ENCODE peak calls at places on chromosomes 4 and X, in ten cellular contexts. R is GM12865; D is EL; Y is T-helper 2 cell; E is AG08395; S is foreskin fibroblast; T is T-helper 22 cell; W is D341Med; F is NCI-H524; A is stimulated activated effector memory CD8-positive, alpha-beta T cell treated with anti-CD3 and anti-CD28 coated beads, Interleukin-12 subunit alpha, Interleukin-12 subunit beta, amount 100 ng/mL, for 72 hours. G is an unnamed sample.
A peak's percentile ranks its signal among the peaks of the same experiment; 100 is the strongest.

GRCh38 chr4:182289809-182290208 is 46.6 kb downstream of the TENM3 start:
- DNase-seq in R (no peak), D (no peak), Y (no peak), E (no peak), S (no peak), T (no peak), W (no peak), F (no peak), A (no peak), G (no peak)

GRCh38 chr4:2791518-2792395 is 1.1 kb upstream of the SH3BP2 start:
- DNase-seq in R (peak; percentile 0), D (no peak), Y (no peak), E (no peak), S (no peak), T (no peak), W (no peak), F (no peak), A (peak; percentile 2), G (no peak)

GRCh38 chr4:41653523-41653922 is 95.0 kb downstream of the PHOX2B start:
- DNase-seq in R (no peak), D (no peak), Y (no peak), E (no peak), S (no peak), T (no peak), W (no peak), F (no peak), A (no peak), G (no peak)

GRCh38 chr4:6701371-6701770 is 7.7 kb downstream of the S100P start:
- DNase-seq in R (no peak), D (no peak), Y (peak; percentile 32), E (no peak), S (no peak), T (no peak), W (no peak), F (no peak), A (no peak), G (no peak)

GRCh38 chr4:10441512-10441911 is 15.7 kb downstream of the ZNF518B start:
- DNase-seq in R (no peak), D (no peak), Y (no peak), E (no peak), S (no peak), T (no peak), W (no peak), F (no peak), A (no peak), G (no peak)

GRCh38 chr4:117641519-117641918 is 392.8 kb upstream of the NDST3 start:
- DNase-seq in R (no peak), D (no peak), Y (no peak), E (no peak), S (no peak), T (no peak), W (no peak), F (no peak), A (no peak), G (no peak)

GRCh38 chr4:78809295-78809694 is 33.1 kb downstream of the BMP2K start:
- DNase-seq in R (no peak), D (no peak), Y (no peak), E (no peak), S (no peak), T (no peak), W (no peak), F (no peak), A (no peak), G (no peak)

GRCh38 chrX:130060122-130061069 is 49.9 kb downstream of the ELF4 start:
- DNase-seq in R (peak; percentile 82), D (peak; percentile 69), Y (peak; percentile 72), E (peak; percentile 86), S (peak; percentile 48), T (peak; percentile 55), W (peak; percentile 94), F (peak; percentile 58), A (peak; percentile 93), G (no peak)

GRCh38 chrX:150813922-150814321 is 84.5 kb downstream of the CD99L2 start:
- DNase-seq in R (no peak), D (peak; percentile 20), Y (no peak), E (peak; percentile 18), S (peak; percentile 2), T (no peak), W (no peak), F (no peak), A (no peak), G (peak; percentile 27)

GRCh38 chr4:95000076-95000648 is 242.4 kb downstream of the BMPR1B start:
- DNase-seq in R (no peak), D (no peak), Y (no peak), E (no peak), S (no peak), T (no peak), W (no peak), F (no peak), A (no peak), G (no peak)

GRCh38 chr4:95120456-95120855 is 362.7 kb downstream of the BMPR1B start:
- DNase-seq in R (no peak), D (no peak), Y (no peak), E (no peak), S (no peak), T (no peak), W (no peak), F (no peak), A (no peak), G (no peak)

GRCh38 chr4:126328914-126329313 is 1014.2 kb downstream of the FAT4 start:
- DNase-seq in R (no peak), D (no peak), Y (no peak), E (no peak), S (no peak), T (no peak), W (no peak), F (no peak), A (no peak), G (no peak)

GRCh38 chr4:37827030-37827705 is 682 bp downstream of the PGM2 start:
- DNase-seq in R (peak; percentile 28), D (peak; percentile 54), Y (no peak), E (peak; percentile 15), S (peak; percentile 48), T (no peak), W (no peak), F (no peak), A (no peak), G (no peak)

GRCh38 chr4:168451331-168451730 is 29.0 kb downstream of the DDX60L start:
- DNase-seq in R (no peak), D (peak; percentile 18), Y (no peak), E (no peak), S (no peak), T (no peak), W (no peak), F (no peak), A (no peak), G (no peak)

GRCh38 chr4:186021461-186022167 is 47.3 kb upstream of the TLR3 start:
- DNase-seq in R (peak; percentile 6), D (peak; percentile 32), Y (no peak), E (peak; percentile 63), S (peak; percentile 6), T (no peak), W (peak; percentile 85), F (peak; percentile 69), A (no peak), G (no peak)

GRCh38 chrX:12138366-12139313 is at the start of gene FRMPD4:
- DNase-seq in R (no peak), D (peak; percentile 68), Y (no peak), E (peak; percentile 19), S (no peak), T (no peak), W (peak; percentile 50), F (peak; percentile 24), A (no peak), G (no peak)

GRCh38 chr4:121977251-121978168 is 25.6 kb upstream of the TRPC3 start:
- DNase-seq in R (peak; percentile 70), D (no peak), Y (no peak), E (no peak), S (no peak), T (no peak), W (no peak), F (no peak), A (no peak), G (no peak)

GRCh38 chrX:150455220-150455618 is 92.1 kb downstream of the MAMLD1 start:
- DNase-seq in R (no peak), D (no peak), Y (no peak), E (no peak), S (no peak), T (no peak), W (no peak), F (no peak), A (no peak), G (no peak)

GRCh38 chr4:165743422-165743821 is 129.6 kb upstream of the TLL1 start:
- DNase-seq in R (no peak), D (no peak), Y (no peak), E (no peak), S (no peak), T (no peak), W (no peak), F (no peak), A (no peak), G (no peak)

GRCh38 chrX:45668686-45669443 is 468.2 kb upstream of the DIPK2B start:
- DNase-seq in R (no peak), D (peak; percentile 88), Y (no peak), E (peak; percentile 91), S (peak; percentile 92), T (no peak), W (no peak), F (no peak), A (no peak), G (peak; percentile 86)

GRCh38 chr4:67520141-67520540 is 25.2 kb downstream of the CENPC start:
- DNase-seq in R (no peak), D (no peak), Y (no peak), E (no peak), S (no peak), T (no peak), W (no peak), F (no peak), A (no peak), G (no peak)

GRCh38 chrX:153476628-153477027 is 6.3 kb upstream of the HAUS7 start:
- DNase-seq in R (no peak), D (peak; percentile 38), Y (no peak), E (no peak), S (no peak), T (no peak), W (peak; percentile 66), F (no peak), A (no peak), G (no peak)

GRCh38 chr4:172998527-172999469 is 169.8 kb upstream of the GALNT7 start:
- DNase-seq in R (no peak), D (peak; percentile 30), Y (no peak), E (peak; percentile 47), S (peak; percentile 68), T (no peak), W (no peak), F (no peak), A (no peak), G (no peak)

GRCh38 chr4:165532976-165533375 is 154.2 kb downstream of the CPE start:
- DNase-seq in R (no peak), D (no peak), Y (no peak), E (no peak), S (no peak), T (no peak), W (no peak), F (no peak), A (no peak), G (no peak)

GRCh38 chr4:21097026-21097425 is 396.8 kb downstream of the PACRGL start:
- DNase-seq in R (no peak), D (no peak), Y (no peak), E (no peak), S (no peak), T (no peak), W (no peak), F (no peak), A (no peak), G (no peak)

GRCh38 chr4:21655100-21655499 is 293.5 kb downstream of the KCNIP4 start:
- DNase-seq in R (no peak), D (no peak), Y (no peak), E (no peak), S (no peak), T (no peak), W (peak; percentile 47), F (peak; percentile 89), A (no peak), G (no peak)

GRCh38 chr4:40844261-40844660 is 94.5 kb downstream of the NSUN7 start:
- DNase-seq in R (no peak), D (no peak), Y (no peak), E (no peak), S (no peak), T (no peak), W (no peak), F (no peak), A (no peak), G (no peak)

GRCh38 chr4:28490669-28491068 is 1630.0 kb downstream of the STIM2 start:
- DNase-seq in R (no peak), D (peak; percentile 9), Y (no peak), E (no peak), S (no peak), T (no peak), W (no peak), F (no peak), A (no peak), G (no peak)

G was measured in GM04503.